ENCODE peak calls at places on chromosomes 6 and 20, in four cellular contexts. One of them, this sample, is unnamed.

GRCh38 chr6:18349350-18349749 is 37.8 kb upstream of the RNF144B start:
- DNase-seq in esophagus squamous epithelium: no peak
- DNase-seq in sigmoid colon: no peak
- DNase-seq in A549: no peak
- DNase-seq in this sample: no peak

GRCh38 chr20:51594206-51594998 is 51.9 kb upstream of the NFATC2 start:
- DNase-seq in A549: no peak
- DNase-seq in esophagus squamous epithelium: no peak
- DNase-seq in sigmoid colon: peak; percentile 77
- DNase-seq in this sample: no peak

GRCh38 chr20:39195495-39196129 is 233.5 kb downstream of the DHX35 start:
- DNase-seq in esophagus squamous epithelium: no peak
- DNase-seq in A549: no peak
- DNase-seq in sigmoid colon: no peak
- DNase-seq in this sample: no peak

GRCh38 chr6:7268362-7269310 is 44.4 kb downstream of the SSR1 start:
- DNase-seq in A549: no peak
- DNase-seq in esophagus squamous epithelium: no peak
- DNase-seq in sigmoid colon: peak; percentile 52
- DNase-seq in this sample: no peak

GRCh38 chr20:23152308-23152892 is 66.3 kb upstream of the CD93 start:
- DNase-seq in sigmoid colon: peak; percentile 85
- DNase-seq in esophagus squamous epithelium: no peak
- DNase-seq in A549: no peak
- DNase-seq in this sample: no peak

GRCh38 chr6:28794175-28795002 is 129.4 kb downstream of the TRIM27 start:
- DNase-seq in A549: no peak
- DNase-seq in sigmoid colon: no peak
- DNase-seq in esophagus squamous epithelium: no peak
- DNase-seq in this sample: no peak

GRCh38 chr6:46184114-46184513 is 13.3 kb upstream of the ENPP5 start:
- DNase-seq in A549: no peak
- DNase-seq in sigmoid colon: no peak
- DNase-seq in esophagus squamous epithelium: no peak
- DNase-seq in this sample: no peak

GRCh38 chr20:2804921-2805681 is 4.7 kb upstream of the CPXM1 start:
- DNase-seq in A549: no peak
- DNase-seq in sigmoid colon: no peak
- DNase-seq in esophagus squamous epithelium: no peak
- DNase-seq in this sample: no peak

GRCh38 chr6:117276778-117277177 is 11.4 kb downstream of the VGLL2 start:
- DNase-seq in esophagus squamous epithelium: no peak
- DNase-seq in sigmoid colon: no peak
- DNase-seq in A549: no peak
- DNase-seq in this sample: no peak

GRCh38 chr6:107970255-107970654 is 12.2 kb upstream of the SEC63 start:
- DNase-seq in A549: no peak
- DNase-seq in sigmoid colon: no peak
- DNase-seq in esophagus squamous epithelium: no peak
- DNase-seq in this sample: no peak

GRCh38 chr6:35310265-35310831 is 12.7 kb downstream of the DEF6 start:
- DNase-seq in esophagus squamous epithelium: no peak
- DNase-seq in A549: no peak
- DNase-seq in sigmoid colon: no peak
- DNase-seq in this sample: no peak

GRCh38 chr6:154738561-154738961 is 5.3 kb downstream of the SCAF8 start:
- DNase-seq in sigmoid colon: no peak
- DNase-seq in A549: no peak
- DNase-seq in esophagus squamous epithelium: no peak
- DNase-seq in this sample: no peak

GRCh38 chr6:11815231-11815630 is 36.6 kb upstream of the ADTRP start:
- DNase-seq in esophagus squamous epithelium: no peak
- DNase-seq in sigmoid colon: no peak
- DNase-seq in A549: peak; percentile 27
- DNase-seq in this sample: no peak

GRCh38 chr6:29792123-29793035 is 35.2 kb upstream of the HLA-G start:
- DNase-seq in A549: peak; percentile 27
- DNase-seq in sigmoid colon: peak; percentile 84
- DNase-seq in esophagus squamous epithelium: no peak
- DNase-seq in this sample: peak; percentile 91

GRCh38 chr6:121505284-121505683 is 69.8 kb downstream of the GJA1 start:
- DNase-seq in A549: no peak
- DNase-seq in esophagus squamous epithelium: no peak
- DNase-seq in sigmoid colon: no peak
- DNase-seq in this sample: no peak

GRCh38 chr6:130680118-130680517 is 147.1 kb upstream of the SMLR1 start:
- DNase-seq in esophagus squamous epithelium: no peak
- DNase-seq in sigmoid colon: no peak
- DNase-seq in A549: no peak
- DNase-seq in this sample: no peak

GRCh38 chr6:37607949-37608348 is 89.7 kb downstream of the MDGA1 start:
- DNase-seq in A549: peak; percentile 22
- DNase-seq in esophagus squamous epithelium: no peak
- DNase-seq in sigmoid colon: no peak
- DNase-seq in this sample: no peak

GRCh38 chr6:41047745-41048742 is 5.0 kb upstream of the APOBEC2 start:
- DNase-seq in A549: no peak
- DNase-seq in esophagus squamous epithelium: no peak
- DNase-seq in sigmoid colon: no peak
- DNase-seq in this sample: no peak

GRCh38 chr6:15526129-15526764 is 136.6 kb downstream of the DTNBP1 start:
- DNase-seq in esophagus squamous epithelium: no peak
- DNase-seq in sigmoid colon: no peak
- DNase-seq in A549: no peak
- DNase-seq in this sample: peak; percentile 17

GRCh38 chr6:119446623-119447008 is 97.1 kb upstream of the MAN1A1 start:
- DNase-seq in A549: no peak
- DNase-seq in esophagus squamous epithelium: no peak
- DNase-seq in sigmoid colon: peak; percentile 81
- DNase-seq in this sample: no peak

GRCh38 chr20:34190679-34191090 is 50.5 kb upstream of the ASIP start:
- DNase-seq in esophagus squamous epithelium: no peak
- DNase-seq in A549: peak; percentile 88
- DNase-seq in sigmoid colon: peak; percentile 85
- DNase-seq in this sample: peak; percentile 80

GRCh38 chr6:13462380-13463326 is 24.7 kb downstream of the GFOD1 start:
- DNase-seq in esophagus squamous epithelium: no peak
- DNase-seq in A549: no peak
- DNase-seq in sigmoid colon: no peak
- DNase-seq in this sample: no peak

DNA sequence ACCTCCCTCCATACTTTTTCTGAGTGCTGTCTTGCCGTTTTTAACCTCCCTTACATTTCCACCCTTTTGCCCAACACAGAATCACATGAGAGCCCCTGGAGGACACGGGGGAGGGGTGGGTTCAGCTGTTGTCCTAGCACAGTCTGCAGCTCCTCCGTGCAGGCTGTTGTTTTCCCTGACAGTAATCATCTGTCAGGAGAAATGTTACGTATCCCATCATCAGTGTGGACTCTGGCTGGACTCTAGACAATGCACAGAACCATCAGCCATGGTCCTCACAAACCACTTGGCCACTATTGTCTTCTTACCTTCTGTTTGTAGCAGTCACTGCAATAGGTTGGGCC is 92.1 kb downstream of the RIN2 start:
- DNase-seq in esophagus squamous epithelium: no peak
- DNase-seq in sigmoid colon: peak; percentile 80
- DNase-seq in A549: no peak
- DNase-seq in this sample: no peak
- H3K27ac ChIP-seq in esophagus squamous epithelium: peak overlapping the region; percentile 80
- H3K27ac ChIP-seq in sigmoid colon: peak overlapping the region; percentile 77
- H3K27ac ChIP-seq in A549: no peak overlapping the region
- H3K27ac ChIP-seq in this sample: peak overlapping the region; percentile 70

GRCh38 chr6:128290221-128290620 is 230.2 kb downstream of the PTPRK start:
- DNase-seq in A549: no peak
- DNase-seq in esophagus squamous epithelium: no peak
- DNase-seq in sigmoid colon: no peak
- DNase-seq in this sample: no peak

DNA sequence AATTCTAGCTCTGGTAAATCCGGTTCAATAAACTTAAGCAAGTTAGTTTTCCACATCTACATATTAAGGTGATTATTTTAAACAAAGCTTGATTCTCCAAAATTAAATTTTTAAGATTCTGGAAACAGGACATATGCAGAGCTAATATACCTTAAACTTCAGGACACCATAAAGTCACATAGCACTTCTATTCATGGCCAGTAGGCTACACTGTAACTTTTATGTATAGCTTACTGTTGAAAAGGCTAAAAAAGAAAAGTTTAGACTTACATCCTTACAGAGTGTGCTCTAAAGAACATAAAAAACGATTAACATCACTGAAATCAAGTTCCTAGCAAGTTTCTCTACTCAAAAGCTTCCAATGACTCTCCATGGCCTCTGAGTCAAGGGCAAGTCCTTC is 224.7 kb downstream of the PTPRK start:
- DNase-seq in sigmoid colon: no peak
- DNase-seq in A549: no peak
- DNase-seq in esophagus squamous epithelium: no peak
- DNase-seq in this sample: no peak
- TF ChIP-seq CTCF in sigmoid colon: no peak
- TF ChIP-seq CTCF in A549: no peak
- TF ChIP-seq CTCF in esophagus squamous epithelium: no peak
- TF ChIP-seq CTCF in this sample: no peak

GRCh38 chr20:24618739-24619138 is 149.3 kb downstream of the SYNDIG1 start:
- DNase-seq in esophagus squamous epithelium: no peak
- DNase-seq in A549: no peak
- DNase-seq in sigmoid colon: no peak
- DNase-seq in this sample: no peak
- H3K9me3 ChIP-seq in esophagus squamous epithelium: no peaks in the 10 kb centered on the region
- H3K9me3 ChIP-seq in A549: no peaks in the 10 kb centered on the region
- H3K9me3 ChIP-seq in sigmoid colon: no peaks in the 10 kb centered on the region
- H3K9me3 ChIP-seq in this sample: no peaks in the 10 kb centered on the region

GRCh38 chr6:44207966-44208365 is 8.8 kb upstream of the MYMX start:
- DNase-seq in esophagus squamous epithelium: no peak
- DNase-seq in A549: no peak
- DNase-seq in sigmoid colon: no peak
- DNase-seq in this sample: no peak
- H3K27ac ChIP-seq in esophagus squamous epithelium: no peak overlapping the region
- H3K27ac ChIP-seq in A549: no peak overlapping the region
- H3K27ac ChIP-seq in sigmoid colon: no peak overlapping the region
- H3K27ac ChIP-seq in this sample: no peak overlapping the region

DNA sequence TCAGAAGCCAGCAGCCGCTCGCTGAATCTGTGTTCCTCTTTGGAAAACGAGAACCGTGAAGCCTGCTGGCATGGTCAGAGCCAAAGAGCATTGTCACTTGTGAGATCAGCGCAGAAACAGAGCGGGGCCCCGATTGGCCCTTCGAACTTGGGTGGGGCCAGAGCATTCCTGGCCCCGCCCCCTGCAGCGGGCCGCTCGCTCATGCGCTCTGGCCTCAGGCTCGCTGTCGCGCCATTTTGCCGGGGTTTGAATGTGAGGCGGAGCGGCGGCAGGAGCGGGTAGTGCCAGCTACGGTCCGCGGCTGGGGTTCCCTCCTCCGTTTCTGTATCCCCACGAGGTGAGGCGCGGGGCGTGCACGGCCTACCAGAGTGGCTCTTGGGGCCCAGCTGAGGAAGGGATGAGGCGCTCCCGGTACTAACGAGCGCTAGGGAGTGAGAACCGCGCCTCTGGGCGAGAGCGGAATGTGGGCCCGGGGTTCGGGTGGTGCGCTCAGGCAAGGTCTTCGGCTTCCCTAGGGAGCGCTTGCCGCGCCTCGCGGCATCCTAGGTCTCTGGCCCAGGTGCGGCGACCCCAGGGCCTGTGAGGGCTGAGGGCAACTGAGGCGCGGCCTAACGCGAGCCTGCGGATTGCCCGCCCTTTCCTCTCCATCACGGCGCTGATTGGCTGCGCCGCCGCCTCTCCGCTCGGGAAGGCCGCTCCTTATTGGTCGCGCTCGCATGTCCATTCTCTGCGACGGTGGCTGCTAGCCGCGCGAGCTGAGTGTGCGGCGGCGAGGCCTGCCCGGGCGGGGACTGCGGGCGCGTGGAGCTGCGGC is at the start of gene CSE1L:
- DNase-seq in A549: peak; percentile 92
- DNase-seq in esophagus squamous epithelium: peak; percentile 85
- DNase-seq in sigmoid colon: peak; percentile 98
- DNase-seq in this sample: peak; percentile 97
- TF ChIP-seq CTCF in A549: no peak
- TF ChIP-seq CTCF in esophagus squamous epithelium: peak; percentile 56
- TF ChIP-seq CTCF in sigmoid colon: no peak
- TF ChIP-seq CTCF in this sample: peak; percentile 7

GRCh38 chr6:75813476-75814250 is 64.6 kb downstream of the MYO6 start:
- DNase-seq in A549: no peak
- DNase-seq in esophagus squamous epithelium: no peak
- DNase-seq in sigmoid colon: no peak
- DNase-seq in this sample: no peak

GRCh38 chr6:75812560-75812959 is 63.5 kb downstream of the MYO6 start:
- DNase-seq in sigmoid colon: no peak
- DNase-seq in esophagus squamous epithelium: no peak
- DNase-seq in A549: no peak
- DNase-seq in this sample: no peak

DNA sequence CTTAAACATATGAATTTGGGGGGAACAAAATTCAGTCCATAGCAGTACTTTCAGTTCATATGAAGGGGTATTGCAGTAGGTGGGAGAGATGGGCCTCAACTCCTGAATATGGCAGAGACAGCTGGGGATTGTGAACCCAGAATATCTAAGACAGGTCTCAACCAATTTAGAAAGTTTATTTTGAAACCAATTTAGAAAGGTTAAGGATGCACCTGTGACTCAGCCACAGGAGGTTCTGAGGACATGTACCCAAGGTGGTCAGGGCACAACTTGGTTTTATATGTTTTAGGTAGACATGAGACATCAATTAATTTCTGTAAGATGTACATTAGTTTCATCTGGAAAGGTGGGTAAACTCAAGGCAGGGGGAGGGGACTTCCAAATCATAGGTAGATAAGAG is 59.5 kb downstream of the MYO6 start:
- DNase-seq in sigmoid colon: no peak
- DNase-seq in esophagus squamous epithelium: no peak
- DNase-seq in A549: no peak
- DNase-seq in this sample: no peak
- H3K9me3 ChIP-seq in sigmoid colon: no peaks in the 10 kb centered on the region
- H3K9me3 ChIP-seq in esophagus squamous epithelium: no peaks in the 10 kb centered on the region
- H3K9me3 ChIP-seq in A549: no peaks in the 10 kb centered on the region
- H3K9me3 ChIP-seq in this sample: no peaks in the 10 kb centered on the region

This sample was measured in upper lobe of right lung.